ENCODE peak calls at places on chromosomes 12 and 14, in seven cellular contexts. E is Peyer's patch; J is aorta; Q is naive thymus-derived CD4-positive, alpha-beta T cell; P is A549; G is left lung; L is adrenal gland. X is an unnamed sample. For H3K9me3, the result is how much of the 10 kb centered on the place peaks cover.

GRCh38 chr12:29762637-29763300 is 21.0 kb downstream of the TMTC1 start:
- DNase-seq in J (no peak), L (no peak), Q (no peak), P (no peak), E (no peak), G (no peak), X (no peak)

GRCh38 chr14:99616832-99617488 is 13.0 kb upstream of the CCDC85C start:
- DNase-seq in E (no peak), G (no peak), L (no peak), J (no peak), P (no peak), Q (no peak), X (no peak)

GRCh38 chr12:23760495-23760894 is 189.0 kb downstream of the SOX5 start:
- DNase-seq in J (no peak), G (no peak), P (no peak), Q (no peak), L (no peak), E (no peak), X (no peak)

GRCh38 chr14:100158566-100159106 is 809 bp downstream of the DEGS2 start:
- DNase-seq in E (peak), Q (no peak), G (peak), J (no peak), P (no peak), L (no peak), X (no peak)

GRCh38 chr14:71355324-71356201 is 448.3 kb downstream of the PCNX1 start:
- DNase-seq in G (no peak), L (peak), P (no peak), Q (no peak), E (peak), J (no peak), X (no peak)

GRCh38 chr12:121550974-121551631 is 29.7 kb downstream of the KDM2B start:
- DNase-seq in L (no peak), P (no peak), Q (no peak), E (no peak), J (no peak), G (no peak), X (no peak)

GRCh38 chr12:49767333-49767732 is 26.0 kb downstream of the TMBIM6 start:
- DNase-seq in J (no peak), P (no peak), E (no peak), L (no peak), Q (no peak), G (no peak), X (no peak)

GRCh38 chr12:108825205-108825950 is 32.0 kb downstream of the SSH1 start:
- DNase-seq in G (no peak), Q (no peak), J (no peak), P (no peak), L (peak), E (no peak), X (no peak)

GRCh38 chr12:12683725-12684124 is 12.3 kb downstream of the GPR19 start:
- DNase-seq in E (no peak), G (no peak), J (no peak), L (no peak), Q (no peak), P (no peak), X (no peak)

GRCh38 chr12:104288635-104289258 is 14.8 kb upstream of the EID3 start:
- DNase-seq in P (peak), L (peak), E (peak), G (peak), Q (peak), J (peak), X (peak)

GRCh38 chr14:69528930-69529329 is 44.4 kb downstream of the PLEKHD1 start:
- DNase-seq in L (no peak), J (no peak), P (no peak), Q (no peak), E (no peak), G (no peak), X (no peak)

GRCh38 chr12:90090929-90091651 is 382.5 kb upstream of the ATP2B1 start:
- DNase-seq in P (peak), L (peak), Q (no peak), G (no peak), J (peak), E (no peak), X (no peak)

GRCh38 chr12:31325524-31325875 is 450 bp downstream of the SINHCAF start:
- DNase-seq in P (no peak), E (peak), Q (no peak), L (no peak), G (no peak), J (peak), X (peak)

GRCh38 chr12:111180830-111181726 is 187.8 kb downstream of the PHETA1 start:
- DNase-seq in L (peak), P (no peak), G (no peak), E (peak), J (peak), Q (peak), X (peak)

GRCh38 chr14:95547272-95547625 is 12.4 kb downstream of the GLRX5 start:
- DNase-seq in Q (no peak), L (no peak), P (no peak), E (no peak), J (no peak), G (no peak), X (no peak)

GRCh38 chr12:115752151-115752550 is 525.3 kb downstream of the MED13L start:
- DNase-seq in L (no peak), Q (no peak), J (no peak), P (no peak), E (no peak), G (no peak), X (no peak)

GRCh38 chr14:103491691-103492090 is 30.9 kb downstream of the CKB start:
- DNase-seq in Q (no peak), P (no peak), G (no peak), J (no peak), L (no peak), E (no peak), X (no peak)

GRCh38 chr12:131084341-131085011 is 130.8 kb downstream of the ADGRD1 start:
- DNase-seq in L (no peak), E (no peak), G (peak), Q (no peak), J (peak), P (no peak), X (peak)

GRCh38 chr12:104358353-104359003 is 54.9 kb downstream of the EID3 start:
- DNase-seq in J (peak), G (no peak), Q (peak), L (peak), E (peak), P (no peak), X (peak)

GRCh38 chr12:55996201-55996714 is 818 bp upstream of the SUOX start:
- DNase-seq in Q (peak), J (no peak), G (no peak), P (peak), E (peak), L (peak), X (no peak)

GRCh38 chr12:126069549-126070165 is 1004.4 kb downstream of the AACS start:
- DNase-seq in L (peak), Q (no peak), P (peak), E (no peak), J (no peak), G (no peak), X (no peak)
- H3K9me3 ChIP-seq in L (under half), Q (under half), P (under half), E (under half), J (under half), G (under half), X (under half)

GRCh38 chr12:16495196-16495595 is 110.8 kb downstream of the LMO3 start:
- DNase-seq in Q (no peak), G (no peak), P (no peak), L (no peak), E (no peak), J (no peak), X (no peak)

GRCh38 chr12:16492820-16493797 is 112.9 kb downstream of the LMO3 start:
- DNase-seq in Q (no peak), P (no peak), L (no peak), G (no peak), E (no peak), J (no peak), X (no peak)

GRCh38 chr12:16492240-16492639 is 113.7 kb downstream of the LMO3 start:
- DNase-seq in G (no peak), E (no peak), J (no peak), Q (no peak), L (no peak), P (no peak), X (no peak)
- H3K9me3 ChIP-seq in G (under half), E (under half), J (under half), Q (under half), L (under half), P (under half), X (under half)

DNA sequence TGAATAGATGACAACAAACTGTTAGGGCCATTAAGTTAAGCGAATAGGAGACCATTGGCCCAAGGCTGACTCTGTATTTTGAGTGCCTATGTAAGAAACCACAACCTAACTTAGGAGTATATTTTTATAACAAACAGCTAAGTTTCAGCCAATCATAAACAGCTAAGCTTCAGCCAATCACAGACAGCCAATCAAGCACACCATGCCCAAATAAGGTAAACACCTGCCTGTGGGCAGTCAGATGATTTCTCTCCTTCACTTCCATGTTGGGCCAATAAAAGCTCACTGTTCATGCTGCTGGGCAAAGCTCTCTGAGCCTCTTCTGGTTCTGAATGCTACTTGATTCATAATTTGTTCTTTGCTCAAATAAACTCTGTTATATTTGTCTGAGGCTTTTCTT is 344.6 kb downstream of the BTG1 start:
- DNase-seq in Q (no peak), G (no peak), L (no peak), P (no peak), E (no peak), J (no peak), X (no peak)
- H3K9me3 ChIP-seq in Q (under half), G (under half), L (under half), P (under half), E (under half), J (under half), X (under half)

GRCh38 chr14:105971593-105972500 is 445.5 kb downstream of the TMEM121 start:
- DNase-seq in Q (no peak), E (no peak), L (no peak), G (no peak), J (no peak), P (no peak), X (no peak)
- H3K9me3 ChIP-seq in Q (under half), E (under half), L (under half), G (under half), J (under half), P (under half), X (under half)

GRCh38 chr14:90536092-90536491 is 139.3 kb downstream of the CALM1 start:
- DNase-seq in Q (no peak), J (no peak), E (no peak), G (no peak), L (no peak), P (no peak), X (peak)

GRCh38 chr14:90536511-90537191 is 139.8 kb downstream of the CALM1 start:
- DNase-seq in P (no peak), J (no peak), Q (no peak), L (no peak), G (no peak), E (no peak), X (peak)

GRCh38 chr14:90534091-90534837 is 137.4 kb downstream of the CALM1 start:
- DNase-seq in E (no peak), G (no peak), L (no peak), P (no peak), Q (no peak), J (no peak), X (peak)

GRCh38 chr14:90534838-90535555 is 138.2 kb downstream of the CALM1 start:
- DNase-seq in Q (no peak), E (no peak), J (no peak), P (no peak), L (no peak), G (no peak), X (peak)

GRCh38 chr14:90535556-90535930 is 138.7 kb downstream of the CALM1 start:
- DNase-seq in J (no peak), Q (no peak), L (no peak), E (no peak), P (no peak), G (no peak), X (peak)
- H3K9me3 ChIP-seq in J (under half), Q (under half), L (under half), E (under half), P (under half), G (under half), X (under half)

GRCh38 chr14:105710119-105711057 is 184.0 kb downstream of the TMEM121 start:
- DNase-seq in L (no peak), E (no peak), Q (no peak), G (peak), J (no peak), P (no peak), X (no peak)
- H3K9me3 ChIP-seq in L (under half), E (under half), Q (under half), G (under half), J (under half), P (under half), X (under half)